ENCODE peak calls at places on chromosomes 1 and 21, in four cellular contexts. G, I, D and X are unnamed samples.
A peak's percentile ranks its signal among the peaks of the same experiment; 100 is the strongest.

GRCh38 chr1:209704584-209704983 is at the start of gene HSD11B1:
- DNase-seq in D (no peak), I (peak; percentile 92), G (peak; percentile 64), X (peak; percentile 12)

GRCh38 chr1:93446837-93447451 is 974 bp upstream of the FNBP1L start:
- DNase-seq in I (no peak), D (no peak), G (peak; percentile 71), X (no peak)

GRCh38 chr1:147771216-147772125 is 11.1 kb upstream of the GJA5 start:
- DNase-seq in D (peak; percentile 76), I (no peak), G (no peak), X (peak; percentile 54)

GRCh38 chr21:45971487-45972352 is 9.8 kb upstream of the COL6A1 start:
- DNase-seq in D (peak; percentile 91), I (peak; percentile 89), G (peak; percentile 64), X (peak; percentile 44)

GRCh38 chr1:40917995-40918711 is 56.0 kb upstream of the CITED4 start:
- DNase-seq in G (no peak), D (no peak), I (no peak), X (no peak)

GRCh38 chr1:248825573-248825908 is 174 bp downstream of the SH3BP5L start:
- DNase-seq in D (no peak), I (no peak), G (no peak), X (no peak)

GRCh38 chr21:32143222-32143939 is 135.5 kb downstream of the MIS18A start:
- DNase-seq in G (no peak), I (peak; percentile 63), D (no peak), X (no peak)

GRCh38 chr1:109158433-109158832 is 44.5 kb downstream of the ELAPOR1 start:
- DNase-seq in G (no peak), I (no peak), D (no peak), X (no peak)

GRCh38 chr1:47688631-47689296 is 250.9 kb downstream of the FOXD2 start:
- DNase-seq in G (peak; percentile 40), D (no peak), I (no peak), X (no peak)

GRCh38 chr1:233113713-233114028 is 163.3 kb downstream of the NTPCR start:
- DNase-seq in I (no peak), D (no peak), G (no peak), X (no peak)

GRCh38 chr1:41558761-41559171 is 74.3 kb upstream of the EDN2 start:
- DNase-seq in I (no peak), D (no peak), G (no peak), X (no peak)

GRCh38 chr21:17352937-17353655 is 159.7 kb upstream of the CXADR start:
- DNase-seq in G (no peak), D (peak; percentile 38), I (no peak), X (no peak)

GRCh38 chr1:233025156-233025555 is 74.7 kb downstream of the NTPCR start:
- DNase-seq in I (no peak), G (no peak), D (peak; percentile 71), X (no peak)

GRCh38 chr1:218425647-218426342 is 80.7 kb downstream of the TGFB2 start:
- DNase-seq in G (no peak), D (no peak), I (no peak), X (peak; percentile 75)

DNA sequence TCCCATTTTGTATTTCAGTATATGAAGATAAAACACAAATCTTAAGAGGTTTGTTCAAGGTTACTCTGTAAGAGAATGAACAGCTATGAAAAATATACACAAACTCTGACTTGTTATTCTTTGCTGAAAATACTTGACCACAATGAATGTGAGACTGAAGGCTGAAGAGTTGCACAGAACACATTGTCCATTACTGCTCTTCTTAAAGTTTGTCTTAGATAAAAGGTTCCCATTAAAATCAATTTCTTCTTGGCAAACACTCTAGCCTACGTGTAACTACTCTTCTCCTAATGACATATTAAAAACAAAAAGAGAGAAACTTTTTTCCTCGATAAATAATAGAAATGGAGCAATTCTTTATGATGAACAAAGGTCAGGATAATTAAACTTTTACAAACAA is 45.2 kb upstream of the RABGAP1L start:
- DNase-seq in I (no peak), D (no peak), G (no peak), X (no peak)
- H3K27me3 ChIP-seq in I (no peaks in the 10 kb centered on the region), D (no peaks in the 10 kb centered on the region), G (no peaks in the 10 kb centered on the region), X (no peaks in the 10 kb centered on the region)

GRCh38 chr1:200488375-200489165 is 78.7 kb upstream of the ZNF281 start:
- DNase-seq in G (no peak), D (peak; percentile 68), I (no peak), X (peak; percentile 35)
- H3K4me3 ChIP-seq in G (no peak overlapping the region), D (peak overlapping the region; percentile 17), I (no peak overlapping the region), X (no peak overlapping the region)

DNA sequence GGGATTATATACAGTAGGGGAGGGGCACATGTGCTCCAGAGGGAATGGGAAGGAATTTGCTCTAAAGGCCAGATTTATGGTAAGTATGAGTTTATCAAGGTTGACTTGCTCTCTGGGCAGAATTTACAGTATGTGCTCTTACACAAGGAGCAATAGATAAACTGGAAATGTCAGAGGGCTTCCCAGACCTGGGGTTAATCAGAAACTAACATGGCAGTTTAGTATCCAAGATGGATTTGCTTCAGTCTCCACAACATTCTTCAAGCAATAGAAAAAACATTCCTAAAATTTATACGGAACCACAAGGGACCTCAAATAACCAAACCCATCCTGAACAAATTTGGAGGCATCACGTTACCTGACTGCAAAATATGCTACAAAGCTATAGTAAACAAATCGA is 606.7 kb upstream of the CHRM3 start:
- DNase-seq in D (no peak), G (no peak), I (no peak), X (no peak)
- H3K9me3 ChIP-seq in D (no peaks in the 10 kb centered on the region), G (no peaks in the 10 kb centered on the region), I (no peaks in the 10 kb centered on the region), X (no peaks in the 10 kb centered on the region)

DNA sequence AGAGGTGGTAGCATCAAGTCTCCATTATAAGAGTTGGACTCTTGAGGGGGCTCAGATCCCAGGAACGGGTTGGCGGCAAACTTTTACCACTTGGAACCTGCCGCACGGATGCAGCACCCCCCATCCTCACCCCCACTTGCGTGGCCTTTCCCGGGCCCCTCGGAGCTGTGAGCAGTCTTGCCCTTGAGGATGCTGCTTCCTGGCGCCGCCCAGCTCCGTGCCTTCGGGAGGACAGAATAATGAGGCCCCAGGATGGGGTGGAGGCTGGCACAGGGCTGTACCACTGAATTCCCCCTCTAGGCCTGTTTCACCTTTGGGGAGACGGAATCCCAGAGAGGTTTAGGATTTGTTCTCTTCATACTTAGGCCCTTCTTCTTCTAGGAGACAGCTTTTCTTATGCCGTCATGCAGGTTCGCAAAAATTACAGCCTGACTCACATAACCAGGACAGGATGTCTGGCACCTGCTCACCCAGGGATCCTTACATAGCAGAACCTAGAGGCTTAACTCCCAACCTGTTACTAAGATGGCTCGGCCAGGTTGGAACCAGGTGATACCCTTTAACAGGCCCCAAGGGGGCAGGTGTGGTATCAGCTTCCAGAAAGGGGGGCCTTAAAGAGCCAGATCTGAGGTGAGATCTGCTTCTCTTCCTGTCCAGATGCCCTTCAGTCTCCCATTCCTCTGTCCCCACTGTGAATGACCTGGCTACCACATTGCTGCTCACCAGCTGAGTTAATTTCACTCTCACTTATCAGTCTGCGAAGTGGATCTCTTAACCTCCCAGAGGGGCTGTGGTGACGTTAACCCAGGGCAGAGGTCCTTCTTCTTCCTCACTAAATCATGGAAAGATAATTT is 1.5 kb downstream of the TRNP1 start:
- DNase-seq in I (no peak), G (no peak), D (no peak), X (no peak)
- H3K27me3 ChIP-seq in I (no peaks in the 10 kb centered on the region), G (peaks cover 21% of the 10 kb centered on the region), D (peaks cover 7% of the 10 kb centered on the region), X (no peaks in the 10 kb centered on the region)

DNA sequence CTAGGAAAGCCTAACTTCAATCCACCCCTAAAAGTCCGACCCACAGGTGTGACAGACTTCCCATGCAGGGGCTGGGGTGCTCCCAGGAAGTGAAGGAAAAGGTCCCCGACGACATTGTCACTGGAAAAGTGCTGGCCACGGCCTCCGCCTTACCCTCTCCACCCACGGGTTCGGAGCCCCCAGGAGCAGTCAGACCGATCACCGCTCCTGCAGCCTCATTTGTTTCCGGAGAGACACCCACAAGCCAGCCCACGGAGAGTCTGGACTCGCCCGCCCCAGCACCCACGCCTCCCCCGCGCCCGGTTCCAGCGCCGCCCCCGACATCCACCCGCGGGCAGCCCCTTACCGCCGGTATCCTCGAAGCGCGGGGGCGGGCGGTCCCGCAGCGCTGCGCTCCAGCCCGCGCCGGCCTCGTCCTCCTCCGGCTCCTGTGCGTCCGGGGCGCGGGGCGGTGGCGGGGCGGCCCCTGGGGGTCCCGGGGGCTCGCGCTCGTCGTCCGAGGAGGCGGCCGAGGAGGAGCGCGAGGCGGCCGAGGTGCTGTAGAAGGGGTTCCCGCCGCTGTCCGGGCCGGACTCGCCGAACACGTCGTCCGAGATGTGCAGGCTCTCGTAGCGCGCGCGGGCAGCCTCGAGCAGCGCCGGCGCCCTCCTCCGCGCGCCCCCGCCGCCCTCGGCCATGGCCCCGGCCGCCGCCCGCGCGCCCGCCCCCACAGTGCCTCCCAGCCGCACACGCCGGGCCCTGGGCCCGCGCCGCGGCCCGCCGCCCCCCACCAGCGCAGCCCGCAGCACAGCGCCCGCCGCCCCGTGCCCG is 675 bp downstream of the PGBD5 start:
- DNase-seq in I (no peak), D (peak; percentile 34), G (no peak), X (peak; percentile 10)
- H3K4me3 ChIP-seq in I (peak overlapping the region; percentile 56), D (peak overlapping the region; percentile 74), G (peak overlapping the region; percentile 34), X (no peak overlapping the region)

GRCh38 chr1:4725416-4725815 is 71.0 kb downstream of the AJAP1 start:
- DNase-seq in D (no peak), I (no peak), G (no peak), X (no peak)

GRCh38 chr1:4724695-4725250 is 70.4 kb downstream of the AJAP1 start:
- DNase-seq in I (no peak), G (no peak), D (no peak), X (no peak)

GRCh38 chr1:4726620-4727341 is 72.4 kb downstream of the AJAP1 start:
- DNase-seq in I (no peak), D (peak; percentile 63), G (no peak), X (no peak)

GRCh38 chr1:4723106-4723505 is 68.7 kb downstream of the AJAP1 start:
- DNase-seq in G (no peak), D (no peak), I (no peak), X (no peak)

DNA sequence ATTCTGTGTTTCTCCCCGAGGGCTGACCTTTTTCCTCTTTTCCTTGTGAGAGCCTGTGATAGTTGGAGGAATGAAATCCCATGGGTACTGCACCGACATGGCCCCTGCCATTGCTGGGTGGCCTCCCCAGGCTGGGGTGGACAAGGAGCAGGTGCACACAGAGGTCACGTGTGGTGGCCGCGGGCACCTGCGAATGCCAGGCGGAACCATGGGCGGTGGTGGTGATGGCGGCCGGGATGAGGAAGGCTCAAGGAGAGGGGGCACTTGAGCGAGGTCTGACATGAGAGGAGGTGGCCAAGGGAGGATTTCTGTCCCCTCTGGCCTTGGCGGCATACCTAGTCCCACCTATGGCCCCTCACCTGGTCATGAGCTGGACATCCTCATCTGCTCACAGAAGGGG is 69.6 kb downstream of the AJAP1 start:
- DNase-seq in I (no peak), D (no peak), G (no peak), X (no peak)
- H3K9me3 ChIP-seq in I (no peaks in the 10 kb centered on the region), D (no peaks in the 10 kb centered on the region), G (no peaks in the 10 kb centered on the region), X (no peaks in the 10 kb centered on the region)